ENCODE peak calls at places on chromosomes 11 and 22, in nine cellular contexts. B, K, H, L, G, I, S, N and C are unnamed samples.

GRCh38 chr22:49076300-49077035 is 751.2 kb downstream of the BRD1 start:
- DNase-seq in B (no peak), K (no peak), H (no peak), L (no peak), G (no peak), I (no peak), S (no peak), N (no peak), C (peak)

GRCh38 chr11:45737056-45737455 is 67.9 kb upstream of the SLC35C1 start:
- DNase-seq in B (no peak), K (no peak), H (no peak), L (peak), G (no peak), I (no peak), S (no peak), N (peak), C (no peak)

GRCh38 chr11:45456686-45457085 is 170.5 kb upstream of the SYT13 start:
- DNase-seq in B (no peak), K (no peak), H (no peak), L (no peak), G (no peak), I (no peak), S (no peak), N (no peak), C (no peak)

GRCh38 chr11:72227316-72228228 is 3.0 kb downstream of the INPPL1 start:
- DNase-seq in B (no peak), K (no peak), H (no peak), L (peak), G (no peak), I (peak), S (no peak), N (no peak), C (peak)

GRCh38 chr11:10778217-10778970 is 27.3 kb downstream of the CTR9 start:
- DNase-seq in B (no peak), K (no peak), H (no peak), L (no peak), G (peak), I (peak), S (peak), N (no peak), C (peak)

GRCh38 chr11:109196016-109196415 is 226.0 kb upstream of the C11orf87 start:
- DNase-seq in B (no peak), K (no peak), H (no peak), L (peak), G (no peak), I (no peak), S (no peak), N (no peak), C (no peak)

GRCh38 chr11:114017723-114018122 is 41.8 kb upstream of the ZBTB16 start:
- DNase-seq in B (no peak), K (no peak), H (no peak), L (no peak), G (peak), I (no peak), S (no peak), N (no peak), C (no peak)

GRCh38 chr11:92758216-92758615 is 211.2 kb upstream of the MTNR1B start:
- DNase-seq in B (no peak), K (no peak), H (no peak), L (no peak), G (no peak), I (no peak), S (no peak), N (no peak), C (no peak)

GRCh38 chr11:16818284-16818683 is 79.8 kb downstream of the C11orf58 start:
- DNase-seq in B (no peak), K (no peak), H (peak), L (peak), G (no peak), I (no peak), S (no peak), N (no peak), C (no peak)

GRCh38 chr11:133228406-133229330 is 303.6 kb downstream of the OPCML start:
- DNase-seq in B (no peak), K (no peak), H (no peak), L (no peak), G (no peak), I (no peak), S (no peak), N (no peak), C (peak)

GRCh38 chr11:129390303-129390816 is 14.7 kb downstream of the BARX2 start:
- DNase-seq in B (no peak), K (no peak), H (no peak), L (no peak), G (no peak), I (no peak), S (no peak), N (no peak), C (no peak)

GRCh38 chr11:132944557-132944920 is 587.8 kb downstream of the OPCML start:
- DNase-seq in B (no peak), K (no peak), H (no peak), L (no peak), G (no peak), I (no peak), S (no peak), N (no peak), C (peak)

GRCh38 chr11:27470166-27470565 is 2.4 kb downstream of the LGR4 start:
- DNase-seq in B (no peak), K (no peak), H (no peak), L (no peak), G (no peak), I (no peak), S (no peak), N (no peak), C (no peak)

GRCh38 chr11:44112083-44112865 is 16.8 kb downstream of the EXT2 start:
- DNase-seq in B (no peak), K (no peak), H (no peak), L (peak), G (peak), I (peak), S (peak), N (no peak), C (no peak)

GRCh38 chr11:96187779-96188624 is 155.0 kb downstream of the MAML2 start:
- DNase-seq in B (no peak), K (no peak), H (no peak), L (peak), G (peak), I (no peak), S (peak), N (peak), C (no peak)

GRCh38 chr11:123822022-123822421 is 15.9 kb upstream of the OR6M1 start:
- DNase-seq in B (no peak), K (no peak), H (no peak), L (no peak), G (no peak), I (no peak), S (no peak), N (no peak), C (no peak)

GRCh38 chr11:72732329-72732728 is 19.9 kb downstream of the ARAP1 start:
- DNase-seq in B (no peak), K (no peak), H (no peak), L (no peak), G (no peak), I (no peak), S (no peak), N (no peak), C (no peak)

GRCh38 chr22:39446239-39446721 is 10.5 kb upstream of the MGAT3 start:
- DNase-seq in B (no peak), K (no peak), H (no peak), L (no peak), G (no peak), I (no peak), S (no peak), N (no peak), C (peak)

GRCh38 chr11:95231881-95232605 is 1.0 kb upstream of the SESN3 start:
- DNase-seq in B (peak), K (peak), H (no peak), L (peak), G (no peak), I (peak), S (peak), N (no peak), C (peak)

GRCh38 chr11:44267366-44268072 is 42.4 kb downstream of the ALX4 start:
- DNase-seq in B (no peak), K (no peak), H (no peak), L (no peak), G (no peak), I (no peak), S (no peak), N (no peak), C (no peak)

GRCh38 chr11:37343279-37343678 is 745.2 kb upstream of the RAG2 start:
- DNase-seq in B (no peak), K (no peak), H (no peak), L (no peak), G (no peak), I (no peak), S (no peak), N (no peak), C (no peak)

GRCh38 chr11:117473692-117474091 is 146.0 kb downstream of the CEP164 start:
- DNase-seq in B (no peak), K (no peak), H (no peak), L (peak), G (no peak), I (no peak), S (no peak), N (no peak), C (no peak)

GRCh38 chr22:23223566-23224317 is 43.4 kb downstream of the BCR start:
- DNase-seq in B (no peak), K (no peak), H (no peak), L (no peak), G (no peak), I (no peak), S (no peak), N (no peak), C (no peak)

GRCh38 chr11:57340228-57340627 is 2.1 kb downstream of the P2RX3 start:
- DNase-seq in B (no peak), K (no peak), H (no peak), L (peak), G (peak), I (no peak), S (no peak), N (no peak), C (peak)

GRCh38 chr22:49193348-49193747 is 634.3 kb downstream of the BRD1 start:
- DNase-seq in B (no peak), K (no peak), H (no peak), L (no peak), G (no peak), I (no peak), S (peak), N (no peak), C (no peak)

GRCh38 chr11:2561283-2562180 is 116.7 kb downstream of the KCNQ1 start:
- DNase-seq in B (no peak), K (no peak), H (no peak), L (no peak), G (no peak), I (no peak), S (peak), N (no peak), C (no peak)

GRCh38 chr22:21855715-21856114 is 11.7 kb downstream of the MAPK1 start:
- DNase-seq in B (no peak), K (no peak), H (no peak), L (no peak), G (no peak), I (no peak), S (no peak), N (no peak), C (no peak)

GRCh38 chr11:8442301-8442700 is 151.7 kb downstream of the STK33 start:
- DNase-seq in B (no peak), K (no peak), H (no peak), L (no peak), G (no peak), I (no peak), S (no peak), N (no peak), C (peak)

GRCh38 chr11:57885298-57886035 is 123.9 kb downstream of the CTNND1 start:
- DNase-seq in B (no peak), K (no peak), H (no peak), L (peak), G (peak), I (no peak), S (no peak), N (no peak), C (peak)

GRCh38 chr11:127000291-127000968 is at the start of gene KIRREL3:
- DNase-seq in B (no peak), K (no peak), H (no peak), L (no peak), G (peak), I (no peak), S (no peak), N (no peak), C (peak)

GRCh38 chr11:1168721-1169161 is 11.0 kb downstream of the MUC5AC start:
- DNase-seq in B (no peak), K (no peak), H (no peak), L (no peak), G (no peak), I (no peak), S (peak), N (no peak), C (no peak)

GRCh38 chr22:22755778-22756100 is 111.3 kb downstream of the GGTLC2 start:
- DNase-seq in B (no peak), K (no peak), H (no peak), L (no peak), G (no peak), I (no peak), S (no peak), N (no peak), C (no peak)

GRCh38 chr11:91857194-91857593 is 367.4 kb upstream of the FAT3 start:
- DNase-seq in B (no peak), K (no peak), H (no peak), L (peak), G (no peak), I (peak), S (no peak), N (no peak), C (no peak)

GRCh38 chr11:8757533-8757932 is 74.9 kb downstream of the RPL27A start:
- DNase-seq in B (no peak), K (no peak), H (no peak), L (no peak), G (no peak), I (no peak), S (no peak), N (no peak), C (no peak)

GRCh38 chr11:106956887-106957505 is 61.3 kb downstream of the GUCY1A2 start:
- DNase-seq in B (no peak), K (no peak), H (no peak), L (no peak), G (no peak), I (no peak), S (no peak), N (no peak), C (peak)

GRCh38 chr11:134573857-134574256 is 161.8 kb upstream of the B3GAT1 start:
- DNase-seq in B (no peak), K (no peak), H (no peak), L (no peak), G (no peak), I (no peak), S (no peak), N (no peak), C (no peak)

GRCh38 chr11:20238712-20239111 is 78.4 kb upstream of the DBX1 start:
- DNase-seq in B (no peak), K (no peak), H (no peak), L (no peak), G (no peak), I (no peak), S (no peak), N (no peak), C (peak)